ENCODE peak calls at places on chromosomes 4 and X, in eight cellular contexts. K, S, O, H, X, Q, P and B are unnamed samples.

GRCh38 chrX:129773649-129774458 is 5.9 kb upstream of the SASH3 start:
- ATAC-seq in X (no peak), K (no peak), S (no peak), O (no peak), P (no peak), Q (no peak), H (no peak), B (no peak)

GRCh38 chr4:16909245-16909644 is 10.8 kb upstream of the LDB2 start:
- ATAC-seq in Q (no peak), H (peak), K (no peak), S (no peak), O (no peak), X (no peak), P (no peak), B (no peak)

GRCh38 chrX:19566359-19567141 is 51.2 kb upstream of the MAP3K15 start:
- ATAC-seq in K (peak), O (peak), X (no peak), P (no peak), Q (no peak), S (no peak), H (peak), B (no peak)

GRCh38 chr4:37602454-37603069 is 83.6 kb downstream of the RELL1 start:
- ATAC-seq in P (no peak), O (no peak), X (peak), S (peak), Q (no peak), H (no peak), K (no peak), B (no peak)

GRCh38 chr4:25330905-25331816 is 18.6 kb downstream of the ZCCHC4 start:
- ATAC-seq in X (no peak), K (peak), S (no peak), Q (peak), O (peak), H (no peak), P (no peak), B (no peak)

GRCh38 chrX:107827137-107827831 is 1.6 kb downstream of the MID2 start:
- ATAC-seq in H (no peak), S (no peak), X (no peak), K (peak), Q (peak), P (no peak), O (no peak), B (no peak)

GRCh38 chr4:120008957-120009356 is 57.7 kb downstream of the MAD2L1 start:
- ATAC-seq in X (no peak), P (no peak), Q (no peak), S (no peak), H (no peak), K (no peak), O (no peak), B (no peak)

GRCh38 chr4:114226178-114226577 is 246.7 kb upstream of the ARSJ start:
- ATAC-seq in K (peak), P (no peak), X (no peak), H (no peak), O (no peak), S (no peak), Q (no peak), B (no peak)

GRCh38 chr4:48944252-48944651 is 37.7 kb upstream of the OCIAD2 start:
- ATAC-seq in X (no peak), K (no peak), Q (peak), P (no peak), O (no peak), S (no peak), H (no peak), B (no peak)

GRCh38 chr4:37243722-37244582 is 591 bp upstream of the NWD2 start:
- ATAC-seq in P (no peak), Q (no peak), S (no peak), O (peak), X (no peak), K (no peak), H (no peak), B (no peak)

GRCh38 chr4:44740201-44740600 is 13.8 kb upstream of the GNPDA2 start:
- ATAC-seq in H (no peak), X (no peak), P (no peak), O (no peak), Q (no peak), S (no peak), K (no peak), B (no peak)

GRCh38 chrX:45840411-45840950 is 639.8 kb upstream of the DIPK2B start:
- ATAC-seq in O (no peak), K (no peak), S (no peak), Q (no peak), X (no peak), P (no peak), H (no peak), B (no peak)

GRCh38 chr4:173214231-173214630 is 45.6 kb downstream of the GALNT7 start:
- ATAC-seq in P (no peak), S (no peak), K (no peak), O (no peak), X (no peak), Q (no peak), H (no peak), B (no peak)

GRCh38 chr4:123453006-123453685 is 56.6 kb downstream of the SPRY1 start:
- ATAC-seq in H (no peak), P (no peak), X (no peak), Q (no peak), S (no peak), O (no peak), K (peak), B (no peak)

GRCh38 chr4:3783691-3784306 is 17.6 kb downstream of the ADRA2C start:
- ATAC-seq in P (no peak), Q (peak), K (no peak), H (no peak), S (no peak), O (no peak), X (peak), B (no peak)

GRCh38 chrX:10173331-10173900 is 16.6 kb downstream of the CLCN4 start:
- ATAC-seq in K (no peak), Q (no peak), O (peak), H (peak), S (no peak), X (no peak), P (no peak), B (peak)

GRCh38 chr4:168484626-168485025 is 4.3 kb upstream of the DDX60L start:
- ATAC-seq in S (no peak), K (no peak), H (no peak), P (no peak), O (no peak), X (no peak), Q (no peak), B (no peak)

GRCh38 chr4:25060179-25060578 is 29.4 kb upstream of the LGI2 start:
- ATAC-seq in X (no peak), P (no peak), O (peak), Q (no peak), H (peak), S (no peak), K (no peak), B (no peak)

GRCh38 chr4:7132249-7132648 is 60.1 kb upstream of the SORCS2 start:
- ATAC-seq in O (no peak), P (no peak), S (no peak), X (no peak), K (no peak), Q (no peak), H (no peak), B (no peak)

GRCh38 chr4:24770111-24770584 is 25.2 kb upstream of the SOD3 start:
- ATAC-seq in H (no peak), K (no peak), S (no peak), X (no peak), Q (no peak), P (no peak), O (no peak), B (no peak)

GRCh38 chrX:30513284-30513683 is 64.3 kb downstream of the TASL start:
- ATAC-seq in O (no peak), Q (no peak), P (no peak), S (no peak), X (no peak), H (no peak), K (no peak), B (no peak)

GRCh38 chr4:185437809-185438208 is 12.0 kb upstream of the UFSP2 start:
- ATAC-seq in K (no peak), H (no peak), X (no peak), O (no peak), P (no peak), Q (no peak), S (no peak), B (no peak)

GRCh38 chrX:150363561-150364346 is 637 bp downstream of the MAMLD1 start:
- ATAC-seq in H (peak), X (peak), O (peak), Q (peak), P (peak), K (peak), S (peak), B (no peak)

GRCh38 chrX:151880895-151881294 is 31.8 kb upstream of the MAGEA4 start:
- ATAC-seq in O (no peak), P (no peak), K (no peak), H (no peak), S (no peak), Q (no peak), X (no peak), B (no peak)

GRCh38 chr4:53346920-53347852 is 18.7 kb downstream of the SCFD2 start:
- ATAC-seq in X (no peak), O (peak), P (peak), H (peak), K (no peak), S (no peak), Q (peak), B (no peak)

GRCh38 chrX:127606590-127606989 is 445.6 kb downstream of the ACTRT1 start:
- ATAC-seq in O (no peak), S (no peak), Q (no peak), H (no peak), K (no peak), X (no peak), P (no peak), B (no peak)

GRCh38 chrX:18900401-18900976 is 83.4 kb downstream of the PHKA2 start:
- ATAC-seq in S (no peak), Q (no peak), O (no peak), H (no peak), X (no peak), K (no peak), P (no peak), B (no peak)

GRCh38 chr4:162234595-162234994 is 70.8 kb upstream of the FSTL5 start:
- ATAC-seq in H (no peak), S (no peak), P (no peak), O (no peak), K (no peak), X (no peak), Q (no peak), B (no peak)

GRCh38 chrX:136450050-136450830 is 37.5 kb upstream of the BRS3 start:
- ATAC-seq in S (no peak), Q (no peak), X (no peak), H (no peak), K (no peak), P (no peak), O (no peak), B (no peak)

GRCh38 chrX:14039344-14039743 is 9.7 kb upstream of the GEMIN8 start:
- ATAC-seq in P (peak), H (peak), S (peak), Q (no peak), X (peak), K (peak), O (no peak), B (no peak)

GRCh38 chr4:39699676-39700409 is 1.9 kb downstream of the UBE2K start:
- ATAC-seq in S (no peak), H (no peak), P (no peak), K (no peak), X (no peak), O (no peak), Q (no peak), B (no peak)

GRCh38 chr4:179530953-179531352 is 2088.7 kb upstream of the AGA start:
- ATAC-seq in S (no peak), H (no peak), X (no peak), P (no peak), O (no peak), Q (no peak), K (no peak), B (no peak)

GRCh38 chrX:86369847-86370630 is 221.8 kb downstream of the DACH2 start:
- ATAC-seq in Q (no peak), H (no peak), S (no peak), K (no peak), O (no peak), P (no peak), X (no peak), B (no peak)

GRCh38 chr4:142567620-142568451 is 278.3 kb downstream of the INPP4B start:
- ATAC-seq in X (peak), P (no peak), H (no peak), Q (no peak), O (no peak), K (peak), S (no peak), B (no peak)

GRCh38 chr4:76011700-76012387 is 4.5 kb upstream of the CXCL9 start:
- ATAC-seq in X (no peak), P (no peak), K (peak), Q (no peak), H (peak), S (peak), O (peak), B (peak)

GRCh38 chrX:132821974-132822633 is 136.3 kb downstream of the HS6ST2 start:
- ATAC-seq in H (no peak), O (no peak), Q (no peak), P (no peak), K (no peak), X (no peak), S (no peak), B (no peak)

GRCh38 chr4:112183252-112183651 is 38.0 kb downstream of the FAM241A start:
- ATAC-seq in O (no peak), K (no peak), S (no peak), H (no peak), X (no peak), Q (no peak), P (no peak), B (no peak)

GRCh38 chr4:153705743-153706468 is 21.8 kb downstream of the TLR2 start:
- ATAC-seq in O (no peak), X (no peak), P (no peak), Q (no peak), K (peak), H (no peak), S (no peak), B (no peak)

GRCh38 chr4:185915817-185916216 is 103.8 kb upstream of the SORBS2 start:
- ATAC-seq in O (no peak), S (no peak), Q (no peak), H (no peak), X (no peak), P (no peak), K (no peak), B (no peak)

DNA sequence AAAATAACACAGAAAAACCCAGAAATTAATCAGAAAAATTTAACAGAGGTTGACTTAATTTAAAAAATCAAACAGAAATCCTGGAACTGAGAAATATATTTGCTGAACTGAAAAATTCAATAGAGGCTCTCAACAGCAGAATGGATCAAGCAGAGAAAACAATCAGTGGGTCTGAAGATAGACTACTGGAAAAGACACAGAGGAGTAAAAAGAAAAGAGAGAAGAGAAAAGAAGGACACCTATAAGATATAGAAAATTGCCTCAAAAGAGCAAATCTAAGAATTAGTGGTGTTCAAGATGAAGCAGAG is 55.1 kb downstream of the HAUS3 start:
- ATAC-seq in K (no peak), O (no peak), S (no peak), X (no peak), H (no peak), Q (no peak), P (no peak), B (no peak)
- H3K27ac ChIP-seq in K (no peak), O (no peak), S (no peak), X (no peak), H (no peak), Q (no peak), P (no peak), B (no peak)

GRCh38 chr4:14465498-14465897 is 536.8 kb upstream of the CPEB2 start:
- ATAC-seq in P (no peak), K (no peak), H (peak), S (no peak), Q (no peak), O (no peak), X (no peak), B (no peak)
- H3K27ac ChIP-seq in P (no peak), K (no peak), H (no peak), S (no peak), Q (no peak), O (no peak), X (no peak), B (no peak)

GRCh38 chrX:155968106-155968714 is 29.3 kb upstream of the IL9R start:
- ATAC-seq in P (no peak), X (no peak), S (no peak), Q (no peak), K (no peak), H (no peak), O (no peak), B (no peak)

GRCh38 chrX:155962906-155963305 is 34.6 kb upstream of the IL9R start:
- ATAC-seq in P (no peak), O (no peak), Q (no peak), K (no peak), H (no peak), X (no peak), S (no peak), B (no peak)

GRCh38 chrX:155966876-155967275 is 30.6 kb upstream of the IL9R start:
- ATAC-seq in K (peak), X (no peak), O (no peak), H (no peak), Q (peak), S (no peak), P (no peak), B (no peak)

DNA sequence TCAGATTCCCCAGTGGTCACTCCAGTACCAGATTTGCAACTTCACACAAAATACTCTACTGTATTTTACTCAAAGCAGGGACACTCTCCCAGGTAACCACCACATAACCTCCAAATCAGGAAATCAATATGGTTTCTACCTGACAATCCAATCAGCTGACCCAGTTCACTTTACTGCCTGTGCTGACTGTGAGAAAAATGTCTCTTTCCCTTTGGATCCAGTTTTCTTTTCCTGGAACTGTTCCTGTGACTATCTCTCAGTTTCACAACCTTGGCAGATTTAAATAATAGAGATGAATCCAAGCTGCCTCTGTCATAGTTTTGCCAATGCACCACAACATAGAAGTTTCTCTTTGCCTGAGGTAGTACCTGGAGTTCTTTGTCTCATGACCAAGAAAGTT is 29.8 kb upstream of the IL9R start:
- ATAC-seq in S (no peak), K (no peak), X (no peak), O (no peak), Q (no peak), P (no peak), H (no peak), B (no peak)
- H3K27ac ChIP-seq in S (no peak), K (no peak), X (no peak), O (no peak), Q (no peak), P (no peak), H (no peak), B (no peak)

GRCh38 chr4:51870441-51871188 is 27.7 kb downstream of the DCUN1D4 start:
- ATAC-seq in S (no peak), X (no peak), H (no peak), O (no peak), Q (no peak), P (no peak), K (no peak), B (no peak)

GRCh38 chr4:51868449-51868847 is 25.5 kb downstream of the DCUN1D4 start:
- ATAC-seq in H (no peak), O (no peak), Q (no peak), P (no peak), X (no peak), S (no peak), K (no peak), B (no peak)

GRCh38 chr4:51874551-51874950 is 31.6 kb downstream of the DCUN1D4 start:
- ATAC-seq in P (no peak), O (no peak), S (no peak), Q (no peak), H (no peak), X (no peak), K (no peak), B (no peak)

GRCh38 chr4:51867689-51868448 is 24.9 kb downstream of the DCUN1D4 start:
- ATAC-seq in K (no peak), P (no peak), H (peak), O (no peak), Q (no peak), X (no peak), S (no peak), B (no peak)

GRCh38 chr4:51872283-51872997 is 29.5 kb downstream of the DCUN1D4 start:
- ATAC-seq in Q (no peak), K (no peak), O (no peak), H (no peak), S (no peak), P (no peak), X (no peak), B (no peak)
- H3K27ac ChIP-seq in Q (no peak), K (no peak), O (no peak), H (no peak), S (no peak), P (no peak), X (no peak), B (no peak)

GRCh38 chrX:47706575-47706974 is 47.6 kb upstream of the UXT start:
- ATAC-seq in X (no peak), Q (no peak), P (no peak), S (no peak), K (no peak), H (no peak), O (no peak), B (no peak)

GRCh38 chrX:47707031-47707780 is 48.2 kb upstream of the UXT start:
- ATAC-seq in S (no peak), K (no peak), O (no peak), P (no peak), H (no peak), Q (no peak), X (no peak), B (no peak)

DNA sequence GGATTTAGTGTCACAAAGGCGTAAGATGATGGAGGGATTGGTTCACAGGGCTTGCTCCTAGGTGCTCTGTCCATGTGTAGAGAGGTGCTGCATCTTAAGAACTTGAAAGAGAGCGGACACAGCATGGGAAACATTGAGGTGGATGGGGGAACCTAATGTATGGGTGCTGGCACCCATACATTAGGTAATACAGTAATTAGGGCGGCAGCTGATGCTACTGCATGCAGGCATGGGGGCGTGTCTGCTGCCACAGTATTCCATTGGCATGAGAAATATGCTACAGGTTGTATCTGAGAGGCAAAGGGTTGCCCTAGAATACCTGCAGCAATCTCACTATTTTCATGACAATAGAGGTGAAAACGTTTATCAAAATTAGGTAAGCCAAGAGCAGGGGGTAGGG is 45.8 kb upstream of the UXT start:
- ATAC-seq in Q (no peak), K (no peak), P (no peak), H (no peak), X (no peak), S (no peak), O (no peak), B (no peak)
- H3K27ac ChIP-seq in Q (no peak), K (no peak), P (no peak), H (no peak), X (no peak), S (no peak), O (no peak), B (no peak)

GRCh38 chrX:74423289-74423985 is 2.1 kb downstream of the SLC16A2 start:
- ATAC-seq in P (no peak), S (no peak), K (no peak), O (no peak), Q (no peak), X (no peak), H (no peak), B (no peak)

GRCh38 chrX:74420194-74421035 is 878 bp upstream of the SLC16A2 start:
- ATAC-seq in H (peak), K (peak), X (peak), S (peak), Q (peak), P (peak), O (peak), B (peak)

GRCh38 chrX:74422029-74422352 is 698 bp downstream of the SLC16A2 start:
- ATAC-seq in X (no peak), P (no peak), H (no peak), S (no peak), Q (no peak), O (no peak), K (no peak), B (no peak)

GRCh38 chrX:74421181-74422028 is at the start of gene SLC16A2:
- ATAC-seq in H (peak), Q (peak), X (peak), K (peak), S (peak), O (peak), P (peak), B (peak)

GRCh38 chrX:74422576-74423288 is 1.4 kb downstream of the SLC16A2 start:
- ATAC-seq in P (no peak), H (peak), S (peak), O (peak), X (peak), Q (peak), K (peak), B (peak)
- H3K27ac ChIP-seq in P (peak), H (peak), S (peak), O (peak), X (no peak), Q (peak), K (peak), B (peak)

GRCh38 chr4:88661724-88662123 is 35.9 kb downstream of the NAP1L5 start:
- ATAC-seq in P (no peak), Q (no peak), K (no peak), S (no peak), O (no peak), H (no peak), X (no peak), B (no peak)
- H3K27ac ChIP-seq in P (no peak), Q (no peak), K (no peak), S (no peak), O (no peak), H (no peak), X (no peak), B (no peak)